ENCODE peak calls at places on chromosome 5, in four cellular contexts. H, D, L and X are unnamed samples.
A peak's percentile ranks its signal among the peaks of the same experiment; 100 is the strongest.

GRCh38 chr5:6359534-6359933 is 18.8 kb downstream of the MED10 start:
- DNase-seq in H (no peak), D (no peak), L (no peak), X (no peak)

GRCh38 chr5:135138116-135138850 is 104.3 kb upstream of the PITX1 start:
- DNase-seq in H (no peak), D (no peak), L (no peak), X (peak; percentile 54)

GRCh38 chr5:6692906-6693305 is 20.3 kb upstream of the TENT4A start:
- DNase-seq in H (no peak), D (no peak), L (no peak), X (no peak)

GRCh38 chr5:31990296-31990695 is 183.8 kb downstream of the GOLPH3 start:
- DNase-seq in H (peak; percentile 48), D (no peak), L (no peak), X (no peak)

GRCh38 chr5:169904059-169904458 is 76.2 kb downstream of the INSYN2B start:
- DNase-seq in H (peak; percentile 66), D (no peak), L (no peak), X (no peak)

GRCh38 chr5:154628685-154629084 is 126.5 kb upstream of the LARP1 start:
- DNase-seq in H (no peak), D (no peak), L (no peak), X (no peak)

GRCh38 chr5:23084815-23085214 is 231.7 kb upstream of the CDH12 start:
- DNase-seq in H (no peak), D (no peak), L (no peak), X (no peak)

GRCh38 chr5:80083115-80083890 is 48.2 kb downstream of the THBS4 start:
- DNase-seq in H (peak; percentile 75), D (peak; percentile 51), L (peak; percentile 75), X (peak; percentile 76)

GRCh38 chr5:42108468-42108867 is 183.4 kb downstream of the FBXO4 start:
- DNase-seq in H (no peak), D (no peak), L (no peak), X (peak; percentile 90)

GRCh38 chr5:55855509-55855908 is 4.4 kb downstream of the IL31RA start:
- DNase-seq in H (peak; percentile 17), D (no peak), L (no peak), X (no peak)

GRCh38 chr5:76086060-76086459 is 2.9 kb downstream of the SV2C start:
- DNase-seq in H (no peak), D (no peak), L (no peak), X (no peak)

GRCh38 chr5:76082790-76083554 is at the start of gene SV2C:
- DNase-seq in H (peak; percentile 32), D (peak; percentile 47), L (peak; percentile 80), X (no peak)

GRCh38 chr5:76084496-76085285 is 1.5 kb downstream of the SV2C start:
- DNase-seq in H (no peak), D (peak; percentile 54), L (peak; percentile 80), X (no peak)

GRCh38 chr5:76083555-76084495 is 642 bp downstream of the SV2C start:
- DNase-seq in H (no peak), D (peak; percentile 46), L (peak; percentile 84), X (no peak)

GRCh38 chr5:76085286-76085579 is 2.0 kb downstream of the SV2C start:
- DNase-seq in H (no peak), D (no peak), L (no peak), X (no peak)
- H3K27me3 ChIP-seq in H (peaks cover 27% of the 10 kb centered on the region), D (peaks cover 18% of the 10 kb centered on the region), L (peaks cover 76% of the 10 kb centered on the region), X (peaks cover 50% of the 10 kb centered on the region)

GRCh38 chr5:138663561-138663960 is 88.4 kb upstream of the HSPA9 start:
- DNase-seq in H (no peak), D (no peak), L (no peak), X (no peak)
- H3K9ac ChIP-seq in H (no peak overlapping the region), D (no peak overlapping the region), L (no peak overlapping the region), X (no peak overlapping the region)

GRCh38 chr5:95730011-95730700 is 980 bp upstream of the RHOBTB3 start:
- DNase-seq in H (peak; percentile 38), D (no peak), L (no peak), X (no peak)
- H3K27me3 ChIP-seq in H (no peaks in the 10 kb centered on the region), D (peaks cover 5% of the 10 kb centered on the region), L (no peaks in the 10 kb centered on the region), X (no peaks in the 10 kb centered on the region)

GRCh38 chr5:172102913-172103629 is 85.0 kb downstream of the STK10 start:
- DNase-seq in H (peak; percentile 99), D (peak; percentile 23), L (peak; percentile 68), X (peak; percentile 97)
- H3K9ac ChIP-seq in H (peak overlapping the region; percentile 70), D (no peak overlapping the region), L (no peak overlapping the region), X (no peak overlapping the region)

GRCh38 chr5:10563940-10564837 is at the start of gene ANKRD33B:
- DNase-seq in H (peak; percentile 66), D (peak; percentile 77), L (peak; percentile 93), X (peak; percentile 88)

GRCh38 chr5:10565785-10566506 is 2.1 kb downstream of the ANKRD33B start:
- DNase-seq in H (no peak), D (no peak), L (peak; percentile 70), X (peak; percentile 45)

GRCh38 chr5:10566556-10567068 is 2.7 kb downstream of the ANKRD33B start:
- DNase-seq in H (no peak), D (no peak), L (peak; percentile 40), X (no peak)

GRCh38 chr5:10563132-10563939 is 534 bp upstream of the ANKRD33B start:
- DNase-seq in H (peak; percentile 41), D (peak; percentile 42), L (peak; percentile 92), X (peak; percentile 63)

DNA sequence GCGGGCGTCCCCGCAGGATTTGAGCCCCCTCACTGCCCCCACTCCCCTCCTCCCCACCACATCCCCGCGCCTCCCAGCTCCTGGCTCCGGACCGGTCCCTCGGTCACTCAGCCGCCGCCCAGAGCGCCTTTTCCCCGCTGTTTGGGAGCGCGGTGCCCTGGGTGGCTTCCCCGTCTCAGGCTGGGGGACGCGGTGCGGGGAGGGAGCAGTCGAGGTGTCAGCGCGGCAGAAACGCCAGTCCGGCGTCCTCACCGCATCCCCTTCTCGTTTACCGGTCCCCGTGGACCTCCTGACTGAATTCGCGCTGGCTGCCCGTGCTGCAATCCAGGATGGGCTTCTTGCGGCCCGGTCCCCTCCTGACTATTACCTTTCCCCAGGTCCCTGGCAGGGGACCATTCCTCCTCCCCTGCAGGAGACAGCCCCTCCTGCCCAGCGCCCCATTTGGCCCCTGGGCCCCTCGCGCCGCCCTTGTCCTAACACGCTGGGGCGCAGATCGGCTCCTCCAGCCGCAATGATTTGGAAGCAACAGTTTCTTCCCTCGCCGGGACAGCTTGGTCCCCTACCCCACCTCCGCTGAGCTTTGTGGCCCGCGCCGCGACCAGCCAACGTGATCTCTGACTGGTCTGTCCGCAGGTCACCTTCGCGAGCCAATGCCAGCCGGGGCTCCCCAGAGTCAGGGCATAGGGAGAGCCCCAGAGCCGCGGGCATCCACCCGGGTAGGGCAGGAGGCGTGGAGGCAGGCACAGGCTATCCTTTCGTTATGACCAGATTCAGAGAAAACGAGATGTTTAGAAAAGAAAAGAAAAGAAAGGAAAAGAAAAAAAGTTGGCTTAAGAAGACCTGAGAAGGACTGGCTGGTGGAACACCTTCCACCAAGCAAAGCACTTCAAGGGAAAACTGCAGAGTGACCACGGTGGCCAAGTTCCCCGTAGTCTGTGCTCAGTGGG is 1.2 kb downstream of the ANKRD33B start:
- DNase-seq in H (peak; percentile 14), D (no peak), L (peak; percentile 77), X (no peak)
- H3K27me3 ChIP-seq in H (no peaks in the 10 kb centered on the region), D (peaks cover 15% of the 10 kb centered on the region), L (peaks cover 39% of the 10 kb centered on the region), X (no peaks in the 10 kb centered on the region)

DNA sequence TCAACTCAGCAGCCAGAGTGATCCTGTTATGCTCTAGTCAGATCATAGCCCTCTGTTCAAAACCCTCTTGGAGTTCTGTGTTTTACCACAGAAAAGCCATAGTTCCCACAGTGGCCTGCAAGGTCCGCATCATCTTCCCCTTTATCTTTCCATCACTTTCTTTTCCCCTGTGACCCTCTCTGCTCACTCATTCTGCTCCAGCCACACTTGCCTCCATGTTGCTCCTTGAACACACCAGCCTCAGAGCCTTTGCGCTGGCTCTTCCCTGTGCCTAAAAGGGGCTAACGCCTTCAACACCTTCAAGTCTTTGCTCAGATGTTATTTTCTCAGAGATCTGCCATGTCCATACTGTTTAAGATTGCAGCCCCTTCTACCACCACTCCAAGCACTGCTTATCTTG is 26.3 kb downstream of the CSF2 start:
- DNase-seq in H (no peak), D (no peak), L (peak; percentile 3), X (no peak)
- H3K9ac ChIP-seq in H (no peak overlapping the region), D (no peak overlapping the region), L (no peak overlapping the region), X (no peak overlapping the region)

DNA sequence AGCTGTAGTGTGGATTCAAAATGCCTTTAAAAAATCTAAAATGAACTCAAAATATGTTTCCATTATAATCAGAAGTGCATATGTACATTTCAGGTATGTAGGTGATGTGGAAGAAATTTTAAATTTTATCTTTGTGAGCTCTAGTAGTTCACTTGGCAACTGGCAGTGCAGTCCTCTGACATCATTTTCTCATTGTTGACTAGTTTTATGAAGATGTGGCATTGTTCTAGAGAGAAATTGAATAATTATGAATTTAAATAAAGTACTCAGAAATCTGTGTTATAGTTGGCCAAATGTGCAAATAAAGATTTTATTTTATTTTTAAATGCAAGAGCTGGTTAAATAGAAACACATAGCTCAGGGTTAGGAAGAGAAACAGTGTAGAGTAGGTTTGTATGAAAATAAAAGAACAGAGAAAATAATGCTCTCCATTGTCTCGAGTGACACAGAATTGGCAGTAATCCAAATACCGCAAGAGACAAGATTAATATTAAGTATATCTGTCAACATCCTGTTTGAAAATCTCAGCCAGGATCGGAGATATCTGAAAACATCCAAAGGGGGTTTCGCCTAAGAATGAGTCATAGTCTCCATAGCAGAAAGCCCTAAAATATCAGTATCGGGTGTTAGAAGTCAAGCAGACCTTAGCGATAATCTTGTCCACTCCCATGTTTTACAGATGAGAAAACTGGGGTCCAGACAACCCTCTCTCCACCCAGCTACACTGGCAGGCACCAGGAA is 189.4 kb downstream of the CCDC192 start:
- DNase-seq in H (peak; percentile 80), D (no peak), L (no peak), X (peak; percentile 93)
- H3K27me3 ChIP-seq in H (no peaks in the 10 kb centered on the region), D (no peaks in the 10 kb centered on the region), L (no peaks in the 10 kb centered on the region), X (no peaks in the 10 kb centered on the region)